ENCODE peak calls at places on chromosomes 13 and 19, in five cellular contexts. One of them, this sample, is unnamed. For H3K4me1, the result is how much of the 10 kb centered on the place peaks cover.

GRCh38 chr19:49436381-49437017 is 4.8 kb downstream of the SLC17A7 start:
- DNase-seq in A549: no peak
- DNase-seq in IMR-90: no peak
- DNase-seq in spleen: no peak
- DNase-seq in gastrocnemius medialis: no peak
- DNase-seq in this sample: no peak

GRCh38 chr19:40355975-40356680 is 7.6 kb downstream of the PLD3 start:
- DNase-seq in IMR-90: no peak
- DNase-seq in A549: no peak
- DNase-seq in gastrocnemius medialis: no peak
- DNase-seq in spleen: peak
- DNase-seq in this sample: no peak

GRCh38 chr13:101529419-101529818 is 76.9 kb downstream of the ITGBL1 start:
- DNase-seq in IMR-90: peak
- DNase-seq in A549: no peak
- DNase-seq in gastrocnemius medialis: peak
- DNase-seq in spleen: no peak
- DNase-seq in this sample: no peak

GRCh38 chr13:70203661-70204229 is 95.5 kb upstream of the KLHL1 start:
- DNase-seq in spleen: no peak
- DNase-seq in IMR-90: no peak
- DNase-seq in A549: no peak
- DNase-seq in gastrocnemius medialis: no peak
- DNase-seq in this sample: no peak

GRCh38 chr19:4744451-4745170 is 21.0 kb upstream of the DPP9 start:
- DNase-seq in A549: no peak
- DNase-seq in gastrocnemius medialis: peak
- DNase-seq in spleen: no peak
- DNase-seq in IMR-90: peak
- DNase-seq in this sample: no peak

GRCh38 chr19:10226021-10226375 is 5.1 kb downstream of the S1PR2 start:
- DNase-seq in IMR-90: no peak
- DNase-seq in spleen: no peak
- DNase-seq in A549: no peak
- DNase-seq in gastrocnemius medialis: no peak
- DNase-seq in this sample: no peak

GRCh38 chr19:33821871-33822270 is 25.2 kb downstream of the KCTD15 start:
- DNase-seq in IMR-90: no peak
- DNase-seq in gastrocnemius medialis: no peak
- DNase-seq in spleen: no peak
- DNase-seq in A549: no peak
- DNase-seq in this sample: no peak

GRCh38 chr19:45172173-45172572 is 5.9 kb downstream of the TRAPPC6A start:
- DNase-seq in A549: no peak
- DNase-seq in gastrocnemius medialis: no peak
- DNase-seq in spleen: no peak
- DNase-seq in IMR-90: no peak
- DNase-seq in this sample: no peak

GRCh38 chr13:77443511-77443910 is 92.0 kb upstream of the SCEL start:
- DNase-seq in IMR-90: no peak
- DNase-seq in spleen: no peak
- DNase-seq in A549: no peak
- DNase-seq in gastrocnemius medialis: no peak
- DNase-seq in this sample: no peak

GRCh38 chr13:103289661-103290060 is 223.4 kb upstream of the SLC10A2 start:
- DNase-seq in IMR-90: no peak
- DNase-seq in gastrocnemius medialis: no peak
- DNase-seq in spleen: no peak
- DNase-seq in A549: no peak
- DNase-seq in this sample: no peak

GRCh38 chr13:75544681-75545333 is 4.8 kb upstream of the UCHL3 start:
- DNase-seq in A549: no peak
- DNase-seq in IMR-90: peak
- DNase-seq in gastrocnemius medialis: no peak
- DNase-seq in spleen: no peak
- DNase-seq in this sample: no peak

GRCh38 chr19:46218160-46218559 is 11.4 kb upstream of the IGFL1 start:
- DNase-seq in spleen: no peak
- DNase-seq in A549: no peak
- DNase-seq in gastrocnemius medialis: no peak
- DNase-seq in IMR-90: peak
- DNase-seq in this sample: no peak

GRCh38 chr19:45497791-45498190 is 452 bp upstream of the PPM1N start:
- DNase-seq in A549: no peak
- DNase-seq in IMR-90: no peak
- DNase-seq in gastrocnemius medialis: no peak
- DNase-seq in spleen: peak
- DNase-seq in this sample: no peak

GRCh38 chr19:44648536-44649370 is 5.0 kb downstream of the PVR start:
- DNase-seq in A549: no peak
- DNase-seq in spleen: peak
- DNase-seq in IMR-90: peak
- DNase-seq in gastrocnemius medialis: peak
- DNase-seq in this sample: peak

GRCh38 chr13:100876044-100876403 is 201.4 kb upstream of the TMTC4 start:
- DNase-seq in A549: no peak
- DNase-seq in IMR-90: no peak
- DNase-seq in spleen: no peak
- DNase-seq in gastrocnemius medialis: no peak
- DNase-seq in this sample: no peak

GRCh38 chr13:20193924-20194631 is 1.3 kb upstream of the GJB2 start:
- DNase-seq in spleen: no peak
- DNase-seq in gastrocnemius medialis: no peak
- DNase-seq in A549: no peak
- DNase-seq in IMR-90: no peak
- DNase-seq in this sample: no peak

GRCh38 chr19:43624933-43625332 is 5.5 kb upstream of the ZNF428 start:
- DNase-seq in A549: no peak
- DNase-seq in gastrocnemius medialis: no peak
- DNase-seq in spleen: peak
- DNase-seq in IMR-90: peak
- DNase-seq in this sample: no peak

GRCh38 chr13:29509999-29510586 is 85.4 kb downstream of the SLC7A1 start:
- DNase-seq in spleen: peak
- DNase-seq in gastrocnemius medialis: no peak
- DNase-seq in IMR-90: peak
- DNase-seq in A549: no peak
- DNase-seq in this sample: no peak

GRCh38 chr13:29505950-29506349 is 89.5 kb downstream of the SLC7A1 start:
- DNase-seq in A549: no peak
- DNase-seq in gastrocnemius medialis: no peak
- DNase-seq in IMR-90: no peak
- DNase-seq in spleen: peak
- DNase-seq in this sample: no peak

GRCh38 chr13:29508874-29509249 is 86.6 kb downstream of the SLC7A1 start:
- DNase-seq in IMR-90: no peak
- DNase-seq in A549: no peak
- DNase-seq in gastrocnemius medialis: no peak
- DNase-seq in spleen: peak
- DNase-seq in this sample: no peak

GRCh38 chr13:29507356-29507755 is 88.1 kb downstream of the SLC7A1 start:
- DNase-seq in A549: no peak
- DNase-seq in spleen: peak
- DNase-seq in gastrocnemius medialis: no peak
- DNase-seq in IMR-90: no peak
- DNase-seq in this sample: no peak

GRCh38 chr13:29508130-29508873 is 87.2 kb downstream of the SLC7A1 start:
- DNase-seq in A549: peak
- DNase-seq in gastrocnemius medialis: peak
- DNase-seq in spleen: peak
- DNase-seq in IMR-90: peak
- DNase-seq in this sample: peak
- TF ChIP-seq POLR2A in A549: no peak
- TF ChIP-seq POLR2A in gastrocnemius medialis: no peak
- TF ChIP-seq POLR2A in spleen: no peak
- TF ChIP-seq POLR2A in IMR-90: no peak
- TF ChIP-seq POLR2A in this sample: no peak

DNA sequence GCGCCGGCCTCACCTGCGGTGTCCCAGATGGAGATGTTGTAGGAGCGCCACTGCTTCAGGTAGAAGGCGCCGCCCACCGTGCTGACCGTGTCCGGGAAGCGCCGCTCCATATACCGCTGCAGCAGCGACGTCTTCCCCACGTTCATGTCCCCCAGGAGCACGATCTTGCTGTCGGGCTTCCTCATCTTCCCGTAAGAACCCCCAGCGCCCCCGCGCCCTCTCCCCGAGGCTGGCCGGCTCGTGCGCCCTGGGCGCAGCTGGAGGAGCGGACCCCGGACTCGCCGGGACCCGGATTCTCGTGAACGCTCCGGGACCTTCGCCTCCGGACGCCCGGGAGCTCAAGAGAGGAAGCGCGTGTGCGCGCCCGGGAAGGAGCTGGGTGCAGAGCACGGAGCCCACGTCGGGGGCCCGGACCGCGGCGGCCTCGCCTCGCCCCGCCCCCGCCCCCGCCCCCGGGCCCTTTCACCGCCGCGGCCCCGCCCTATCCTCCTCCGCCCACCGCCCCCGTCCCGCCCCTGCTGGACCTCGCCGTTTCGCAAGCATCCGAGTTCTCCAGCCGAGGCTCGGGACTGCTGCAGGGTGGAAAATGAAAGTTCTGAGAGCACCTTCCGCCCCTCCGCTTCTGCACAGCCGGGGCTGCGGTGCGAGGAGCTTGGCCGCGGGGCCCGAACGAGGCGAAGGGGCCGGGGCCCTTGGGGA is at the start of gene RAB20:
- DNase-seq in gastrocnemius medialis: peak
- DNase-seq in spleen: peak
- DNase-seq in IMR-90: peak
- DNase-seq in A549: peak
- DNase-seq in this sample: peak
- H3K4me1 ChIP-seq in gastrocnemius medialis: under half
- H3K4me1 ChIP-seq in spleen: half or more
- H3K4me1 ChIP-seq in IMR-90: under half
- H3K4me1 ChIP-seq in A549: under half
- H3K4me1 ChIP-seq in this sample: under half

GRCh38 chr19:7883796-7884570 is 4.3 kb upstream of the LRRC8E start:
- DNase-seq in spleen: no peak
- DNase-seq in gastrocnemius medialis: no peak
- DNase-seq in A549: no peak
- DNase-seq in IMR-90: peak
- DNase-seq in this sample: no peak

GRCh38 chr19:7888826-7889217 is 512 bp downstream of the LRRC8E start:
- DNase-seq in A549: no peak
- DNase-seq in gastrocnemius medialis: no peak
- DNase-seq in IMR-90: no peak
- DNase-seq in spleen: no peak
- DNase-seq in this sample: no peak

GRCh38 chr19:7885818-7886217 is 2.5 kb upstream of the LRRC8E start:
- DNase-seq in IMR-90: no peak
- DNase-seq in gastrocnemius medialis: no peak
- DNase-seq in A549: no peak
- DNase-seq in spleen: no peak
- DNase-seq in this sample: no peak

GRCh38 chr19:7887408-7888144 is 734 bp upstream of the LRRC8E start:
- DNase-seq in spleen: no peak
- DNase-seq in A549: no peak
- DNase-seq in gastrocnemius medialis: no peak
- DNase-seq in IMR-90: no peak
- DNase-seq in this sample: no peak

GRCh38 chr19:7888145-7888825 is at the start of gene LRRC8E:
- DNase-seq in gastrocnemius medialis: no peak
- DNase-seq in spleen: no peak
- DNase-seq in A549: peak
- DNase-seq in IMR-90: peak
- DNase-seq in this sample: peak
- TF ChIP-seq POLR2A in gastrocnemius medialis: no peak
- TF ChIP-seq POLR2A in spleen: no peak
- TF ChIP-seq POLR2A in A549: peak
- TF ChIP-seq POLR2A in IMR-90: peak
- TF ChIP-seq POLR2A in this sample: no peak

DNA sequence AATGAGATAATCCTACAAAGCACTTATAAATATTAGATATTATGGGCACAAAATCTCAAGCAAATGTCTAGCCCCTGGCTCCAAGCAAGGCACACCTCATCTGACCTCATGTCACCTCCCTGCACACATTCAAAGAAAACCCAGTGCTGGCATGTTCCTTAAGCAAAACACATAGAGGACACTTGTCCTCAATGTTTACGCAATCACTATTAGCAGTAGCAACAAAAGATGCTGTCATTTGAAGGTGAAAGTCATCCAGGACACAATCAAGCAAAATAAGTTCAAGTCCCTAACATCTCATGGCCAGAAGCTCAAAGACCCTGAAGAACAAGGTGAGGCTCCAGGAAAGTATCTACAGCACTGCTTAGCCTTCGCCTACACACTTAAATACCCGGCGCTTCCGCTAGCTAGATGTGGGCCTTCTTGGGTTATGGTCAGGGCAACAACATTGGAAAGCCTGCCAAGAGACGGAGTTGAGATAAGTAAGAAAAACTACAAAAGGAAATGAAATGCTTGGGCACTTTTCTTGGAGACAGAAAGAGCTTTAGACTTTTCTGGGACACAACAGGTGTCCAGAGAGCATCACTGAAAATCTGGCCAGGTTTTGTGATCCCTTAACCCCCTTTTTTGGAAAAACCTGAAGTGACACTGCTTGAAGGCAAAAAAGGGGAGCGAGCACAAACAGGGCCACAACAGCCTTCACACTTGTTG is 85.7 kb downstream of the FOXO1 start:
- DNase-seq in gastrocnemius medialis: no peak
- DNase-seq in IMR-90: no peak
- DNase-seq in spleen: no peak
- DNase-seq in A549: no peak
- DNase-seq in this sample: no peak
- H3K4me1 ChIP-seq in gastrocnemius medialis: half or more
- H3K4me1 ChIP-seq in IMR-90: under half
- H3K4me1 ChIP-seq in spleen: half or more
- H3K4me1 ChIP-seq in A549: under half
- H3K4me1 ChIP-seq in this sample: under half